ENCODE peak calls at places on chromosome 21, in nine cellular contexts. M is GM19239; G is NCI-H1105; W is NCI-H446 treated with DMSO at 0.1 percent for 48 hours; B is foreskin melanocyte; F is stromal cell of bone marrow; A is ovary; U is stimulated activated CD4-positive, alpha-beta T cell treated with anti-CD3 and anti-CD28 coated beads, Interleukin-1b, Interleukin-23, amount 100 ng/mL, for 24 hours; H is GF-D8. E is an unnamed sample.

GRCh38 chr21:45991606-45992301 is 10.2 kb downstream of the COL6A1 start:
- DNase-seq in B (no peak), M (no peak), F (no peak), H (no peak), W (no peak), A (peak; percentile 21), G (no peak), U (no peak), E (peak; percentile 3)

GRCh38 chr21:45110873-45111624 is 36.7 kb downstream of the ADARB1 start:
- DNase-seq in A (no peak), H (peak; percentile 14), M (no peak), W (no peak), U (no peak), F (no peak), B (no peak), G (no peak), E (no peak)

GRCh38 chr21:37367301-37367757 is 756 bp downstream of the DYRK1A start:
- DNase-seq in U (no peak), H (no peak), B (no peak), M (no peak), A (no peak), W (no peak), F (no peak), G (no peak), E (no peak)

GRCh38 chr21:38273745-38274544 is 17.2 kb downstream of the KCNJ15 start:
- DNase-seq in G (no peak), W (no peak), H (no peak), U (no peak), A (no peak), B (no peak), M (no peak), F (no peak), E (no peak)

GRCh38 chr21:34129971-34130597 is 56.7 kb downstream of the MRPS6 start:
- DNase-seq in B (peak; percentile 22), A (no peak), U (no peak), G (no peak), H (no peak), M (no peak), F (no peak), W (no peak), E (no peak)

GRCh38 chr21:38954450-38955059 is 148.8 kb downstream of the ETS2 start:
- DNase-seq in A (no peak), M (no peak), U (no peak), G (peak; percentile 25), W (no peak), B (no peak), F (no peak), H (no peak), E (no peak)

GRCh38 chr21:16563795-16564194 is 834.0 kb downstream of the USP25 start:
- DNase-seq in U (no peak), G (no peak), A (no peak), H (no peak), M (no peak), F (no peak), B (no peak), W (no peak), E (no peak)

GRCh38 chr21:45302082-45303061 is 14.7 kb upstream of the POFUT2 start:
- DNase-seq in U (no peak), M (no peak), W (no peak), F (no peak), A (peak; percentile 78), B (no peak), G (no peak), H (peak; percentile 49), E (peak; percentile 82)

GRCh38 chr21:40719615-40720014 is 127.3 kb downstream of the DSCAM start:
- DNase-seq in F (no peak), A (no peak), G (no peak), H (no peak), U (no peak), B (no peak), W (no peak), M (no peak), E (no peak)

GRCh38 chr21:42845296-42845965 is 33.9 kb downstream of the WDR4 start:
- DNase-seq in W (no peak), F (peak; percentile 17), U (no peak), B (peak; percentile 41), M (no peak), H (no peak), G (no peak), A (no peak), E (peak; percentile 49)

GRCh38 chr21:39885119-39885848 is 18.0 kb downstream of the PCP4 start:
- DNase-seq in M (no peak), F (no peak), A (no peak), B (no peak), G (peak; percentile 93), H (no peak), U (no peak), W (no peak), E (peak; percentile 46)

GRCh38 chr21:42304556-42305454 is 10.4 kb downstream of the TFF3 start:
- DNase-seq in H (no peak), F (no peak), A (no peak), U (no peak), B (no peak), W (no peak), M (no peak), G (no peak), E (no peak)

GRCh38 chr21:38780879-38781278 is 24.9 kb upstream of the ETS2 start:
- DNase-seq in F (no peak), W (no peak), G (no peak), H (no peak), M (peak; percentile 13), U (no peak), A (no peak), B (no peak), E (no peak)

GRCh38 chr21:39004776-39005605 is 178.3 kb downstream of the PSMG1 start:
- DNase-seq in B (no peak), A (no peak), U (no peak), H (peak; percentile 85), W (no peak), F (no peak), M (no peak), G (no peak), E (peak; percentile 65)

GRCh38 chr21:37383784-37384311 is 17.3 kb downstream of the DYRK1A start:
- DNase-seq in G (no peak), H (no peak), W (no peak), F (no peak), U (no peak), B (no peak), M (no peak), A (no peak), E (no peak)

GRCh38 chr21:39637197-39637970 is 24.6 kb downstream of the B3GALT5 start:
- DNase-seq in B (no peak), U (no peak), G (no peak), F (no peak), W (no peak), H (no peak), M (no peak), A (no peak), E (no peak)

GRCh38 chr21:30582850-30583249 is 7.3 kb downstream of the KRTAP22-2 start:
- DNase-seq in B (peak; percentile 9), H (no peak), W (no peak), F (no peak), U (no peak), G (no peak), A (no peak), M (no peak), E (no peak)

GRCh38 chr21:36980280-36981048 is 14.0 kb upstream of the HLCS start:
- DNase-seq in B (no peak), H (no peak), A (peak; percentile 51), U (no peak), M (no peak), W (no peak), G (peak; percentile 55), F (no peak), E (peak; percentile 42)

GRCh38 chr21:35025206-35026152 is 23.6 kb downstream of the RUNX1 start:
- DNase-seq in M (no peak), A (no peak), U (no peak), G (no peak), B (no peak), H (peak; percentile 67), F (no peak), W (no peak), E (no peak)

GRCh38 chr21:31075844-31076243 is 37.6 kb upstream of the KRTAP19-8 start:
- DNase-seq in U (no peak), B (no peak), F (no peak), M (no peak), G (no peak), H (no peak), W (no peak), A (no peak), E (no peak)

GRCh38 chr21:22791376-22791775 is 1793.2 kb downstream of the NCAM2 start:
- DNase-seq in W (no peak), H (no peak), M (no peak), F (no peak), U (no peak), G (peak; percentile 96), A (no peak), B (no peak), E (no peak)

GRCh38 chr21:17725339-17725738 is 93.8 kb downstream of the C21orf91 start:
- DNase-seq in G (peak; percentile 86), B (no peak), H (no peak), F (no peak), M (no peak), A (no peak), W (no peak), U (no peak), E (no peak)

GRCh38 chr21:36257657-36258056 is 62.3 kb upstream of the MORC3 start:
- DNase-seq in A (no peak), W (no peak), U (no peak), H (no peak), M (no peak), F (no peak), B (no peak), G (no peak), E (no peak)

GRCh38 chr21:16046625-16047340 is 317.0 kb downstream of the USP25 start:
- DNase-seq in B (no peak), U (no peak), F (no peak), M (no peak), A (no peak), H (no peak), W (no peak), G (no peak), E (no peak)

GRCh38 chr21:31548688-31549087 is 110.8 kb upstream of the SOD1 start:
- DNase-seq in H (no peak), U (no peak), G (no peak), B (no peak), M (no peak), W (no peak), A (no peak), F (no peak), E (no peak)

GRCh38 chr21:46055863-46056281 is 42.0 kb upstream of the COL6A2 start:
- DNase-seq in H (no peak), U (no peak), F (no peak), B (no peak), W (no peak), A (peak; percentile 71), G (no peak), M (no peak), E (no peak)